ENCODE peak calls at places on chromosome 9, in ten cellular contexts. P is WERI-Rb-1, W is hepatocyte, O is right atrium auricular region, I is dorsolateral prefrontal cortex, Q is foreskin keratinocyte, F is RWPE1, R is fibroblast of lung, K is right lobe of liver, S is PC-9. X is an unnamed sample.

GRCh38 chr9:5629312-5630037 is 568 bp downstream of the RIC1 start:
- DNase-seq in P (peak; percentile 38), K (peak; percentile 77), W (peak; percentile 64), R (peak; percentile 33), S (no peak), Q (peak; percentile 55), I (peak; percentile 46), F (peak; percentile 18), O (no peak), X (no peak)

GRCh38 chr9:13267743-13268142 is 11.7 kb downstream of the MPDZ start:
- DNase-seq in S (peak; percentile 61), Q (peak; percentile 76), R (peak; percentile 80), P (no peak), K (no peak), I (no peak), W (peak; percentile 35), F (peak; percentile 36), O (no peak), X (no peak)

GRCh38 chr9:97737429-97737828 is 40.3 kb upstream of the XPA start:
- DNase-seq in F (peak; percentile 76), O (no peak), Q (no peak), K (no peak), W (no peak), P (peak; percentile 64), S (no peak), R (no peak), I (no peak), X (no peak)

GRCh38 chr9:17694336-17694735 is 115.5 kb downstream of the SH3GL2 start:
- DNase-seq in Q (no peak), O (no peak), S (no peak), K (no peak), F (no peak), W (no peak), R (no peak), P (no peak), I (no peak), X (no peak)

GRCh38 chr9:104494808-104495207 is 9.3 kb upstream of the OR13F1 start:
- DNase-seq in R (no peak), F (peak; percentile 51), W (no peak), O (no peak), K (no peak), S (no peak), I (no peak), Q (no peak), P (no peak), X (no peak)

GRCh38 chr9:126376311-126376902 is 49.8 kb downstream of the MVB12B start:
- DNase-seq in K (no peak), P (no peak), Q (no peak), O (no peak), F (no peak), R (no peak), S (no peak), I (peak; percentile 78), W (peak; percentile 70), X (no peak)

GRCh38 chr9:92984976-92985375 is 37.7 kb downstream of the FGD3 start:
- DNase-seq in P (no peak), R (no peak), S (no peak), F (no peak), K (no peak), W (no peak), O (no peak), I (no peak), Q (no peak), X (no peak)

GRCh38 chr9:97557606-97558095 is 56.2 kb downstream of the TMOD1 start:
- DNase-seq in S (no peak), R (peak; percentile 53), O (peak; percentile 94), I (peak; percentile 41), F (no peak), K (peak; percentile 80), W (peak; percentile 25), P (no peak), Q (no peak), X (no peak)

GRCh38 chr9:5392285-5392684 is 45.4 kb downstream of the PLGRKT start:
- DNase-seq in S (no peak), I (no peak), W (no peak), Q (peak; percentile 17), K (no peak), P (no peak), R (peak; percentile 1), O (no peak), F (no peak), X (no peak)

GRCh38 chr9:12775373-12775962 is 648 bp downstream of the LURAP1L start:
- DNase-seq in S (no peak), K (peak; percentile 60), O (no peak), R (no peak), Q (no peak), I (peak; percentile 32), P (peak; percentile 25), W (peak; percentile 56), F (peak; percentile 5), X (no peak)

GRCh38 chr9:121344062-121344696 is 25.9 kb downstream of the STOM start:
- DNase-seq in F (no peak), P (no peak), O (no peak), Q (no peak), K (no peak), W (no peak), S (no peak), R (no peak), I (no peak), X (no peak)

GRCh38 chr9:26292943-26293342 is 599.7 kb downstream of the CAAP1 start:
- DNase-seq in Q (peak; percentile 62), P (no peak), I (no peak), W (no peak), S (peak; percentile 72), F (peak; percentile 50), K (no peak), O (no peak), R (no peak), X (no peak)

DNA sequence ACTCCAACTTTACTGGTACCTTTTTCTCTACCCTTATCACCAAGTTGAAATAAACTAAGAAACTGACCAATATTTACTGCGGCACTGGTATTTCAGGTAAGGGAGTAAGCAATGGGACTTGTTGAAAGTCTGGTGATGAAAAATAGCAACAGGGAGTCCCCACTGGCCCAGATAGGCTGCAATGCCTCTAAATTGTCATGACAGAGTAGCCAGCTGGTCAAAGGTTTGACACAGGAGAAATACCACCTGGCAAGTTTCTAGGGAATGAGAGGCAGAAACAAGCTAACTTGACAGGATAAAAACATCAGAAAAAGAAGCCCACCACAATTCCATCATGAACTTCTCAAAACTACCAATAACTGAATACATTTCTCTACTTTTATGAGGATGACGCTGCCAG is 99.9 kb downstream of the STRBP start:
- DNase-seq in W (no peak), I (no peak), O (no peak), R (no peak), Q (no peak), S (no peak), F (no peak), P (no peak), K (no peak), X (no peak)
- H3K27ac ChIP-seq in W (no peak overlapping the region), I (no peak overlapping the region), O (no peak overlapping the region), R (no peak overlapping the region), Q (no peak overlapping the region), S (no peak overlapping the region), F (no peak overlapping the region), P (no peak overlapping the region), K (no peak overlapping the region), X (no peak overlapping the region)

GRCh38 chr9:109906766-109907382 is 126.9 kb downstream of the PALM2AKAP2 start:
- DNase-seq in F (no peak), O (no peak), W (no peak), K (no peak), P (no peak), R (peak; percentile 35), I (no peak), S (no peak), Q (peak; percentile 46), X (no peak)

GRCh38 chr9:109907400-109907799 is 127.4 kb downstream of the PALM2AKAP2 start:
- DNase-seq in Q (no peak), P (no peak), S (no peak), R (no peak), O (peak; percentile 68), F (no peak), W (no peak), K (no peak), I (no peak), X (no peak)

GRCh38 chr9:109903515-109904138 is 123.6 kb downstream of the PALM2AKAP2 start:
- DNase-seq in I (no peak), W (peak; percentile 87), O (no peak), S (peak; percentile 70), P (peak; percentile 80), R (peak; percentile 88), F (peak; percentile 87), K (no peak), Q (peak; percentile 60), X (peak; percentile 59)

GRCh38 chr9:109904666-109905065 is 124.7 kb downstream of the PALM2AKAP2 start:
- DNase-seq in Q (no peak), K (no peak), F (no peak), I (no peak), P (no peak), O (no peak), S (no peak), R (no peak), W (no peak), X (no peak)

DNA sequence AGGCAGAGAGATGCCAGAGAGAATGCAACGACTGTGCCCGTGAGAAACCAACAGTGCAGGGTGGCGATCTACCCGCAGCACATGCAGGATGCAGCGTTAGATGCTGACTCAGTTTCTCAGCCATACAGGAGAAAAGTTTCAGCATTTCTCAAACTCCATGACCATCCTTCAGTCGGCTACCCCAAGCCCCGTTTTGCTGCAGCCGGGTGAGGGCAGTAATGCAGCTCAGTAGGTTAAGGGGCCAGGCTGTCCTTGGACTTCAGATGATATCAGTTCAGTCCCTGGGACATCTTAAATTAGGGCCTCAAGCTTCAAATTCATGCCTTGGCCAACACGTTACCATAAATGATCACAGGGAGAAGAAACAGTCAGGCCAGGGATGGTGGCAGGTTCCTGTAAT is 125.5 kb downstream of the PALM2AKAP2 start:
- DNase-seq in Q (no peak), I (no peak), W (no peak), K (no peak), O (no peak), P (no peak), F (no peak), R (no peak), S (no peak), X (no peak)
- H3K27ac ChIP-seq in Q (no peak overlapping the region), I (no peak overlapping the region), W (no peak overlapping the region), K (no peak overlapping the region), O (no peak overlapping the region), P (no peak overlapping the region), F (no peak overlapping the region), R (no peak overlapping the region), S (no peak overlapping the region), X (no peak overlapping the region)

GRCh38 chr9:133781828-133782135 is 43.6 kb upstream of the SARDH start:
- DNase-seq in K (no peak), S (no peak), O (no peak), W (no peak), P (no peak), Q (no peak), F (no peak), R (no peak), I (no peak), X (no peak)
- H3K27ac ChIP-seq in K (no peak overlapping the region), S (no peak overlapping the region), O (no peak overlapping the region), W (no peak overlapping the region), P (no peak overlapping the region), Q (no peak overlapping the region), F (peak overlapping the region; percentile 12), R (no peak overlapping the region), I (no peak overlapping the region), X (no peak overlapping the region)

DNA sequence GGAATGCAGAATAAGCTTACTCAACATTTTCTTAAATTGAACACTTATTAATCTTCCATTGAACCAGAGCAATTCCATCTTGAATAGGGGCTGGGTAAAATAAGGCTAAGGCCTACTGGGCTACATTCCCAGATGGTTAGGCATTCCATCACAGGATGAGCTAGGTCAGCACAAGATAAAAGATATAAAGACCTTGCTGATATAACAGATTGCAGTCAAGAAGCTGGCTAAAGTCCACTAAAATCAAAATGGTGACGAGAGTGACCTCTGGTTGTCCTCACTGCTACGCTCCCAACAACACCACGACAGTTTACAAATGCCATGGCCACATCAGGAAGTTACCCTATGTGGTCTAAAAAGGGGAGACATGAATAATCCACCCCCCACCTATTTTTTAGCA is 156.1 kb downstream of the NXNL2 start:
- DNase-seq in S (no peak), Q (no peak), F (no peak), I (no peak), K (no peak), P (no peak), R (no peak), W (no peak), O (no peak), X (no peak)
- H3K27ac ChIP-seq in S (no peak overlapping the region), Q (no peak overlapping the region), F (no peak overlapping the region), I (no peak overlapping the region), K (no peak overlapping the region), P (no peak overlapping the region), R (no peak overlapping the region), W (no peak overlapping the region), O (no peak overlapping the region), X (no peak overlapping the region)